ENCODE peak calls at places on chromosomes 4 and X, in ten cellular contexts. N, G, V, E, O, D, S, L, J and M are unnamed samples.

GRCh38 chr4:87679449-87680169 is 29.5 kb downstream of the DMP1 start:
- DNase-seq in N (peak; percentile 73), G (peak; percentile 66), V (peak; percentile 73), E (no peak), O (no peak), D (no peak), S (peak; percentile 71), L (no peak), J (peak; percentile 62), M (peak; percentile 84)

GRCh38 chr4:152605031-152605430 is 69.1 kb upstream of the FBXW7 start:
- DNase-seq in N (no peak), G (no peak), V (no peak), E (no peak), O (no peak), D (no peak), S (no peak), L (no peak), J (peak; percentile 43), M (no peak)

GRCh38 chr4:176475091-176475490 is 155.3 kb downstream of the SPCS3 start:
- DNase-seq in N (no peak), G (no peak), V (no peak), E (no peak), O (no peak), D (no peak), S (no peak), L (no peak), J (no peak), M (no peak)

GRCh38 chrX:2608638-2609430 is 82.3 kb upstream of the CD99 start:
- DNase-seq in N (peak; percentile 94), G (peak; percentile 86), V (peak; percentile 81), E (peak; percentile 86), O (peak; percentile 89), D (peak; percentile 66), S (peak; percentile 95), L (peak; percentile 93), J (peak; percentile 84), M (peak; percentile 88)

GRCh38 chr4:83112239-83112638 is 2.3 kb downstream of the PLAC8 start:
- DNase-seq in N (no peak), G (no peak), V (no peak), E (no peak), O (no peak), D (no peak), S (no peak), L (peak; percentile 80), J (no peak), M (no peak)

GRCh38 chr4:41749650-41750049 is 1.1 kb upstream of the PHOX2B start:
- DNase-seq in N (no peak), G (no peak), V (no peak), E (no peak), O (no peak), D (no peak), S (no peak), L (no peak), J (no peak), M (peak; percentile 45)

GRCh38 chrX:51643377-51643776 is 24.7 kb upstream of the CENPVL3 start:
- DNase-seq in N (no peak), G (no peak), V (no peak), E (no peak), O (no peak), D (no peak), S (no peak), L (no peak), J (no peak), M (no peak)

GRCh38 chrX:145002776-145003175 is 244.5 kb upstream of the SPANXN1 start:
- DNase-seq in N (no peak), G (no peak), V (no peak), E (no peak), O (no peak), D (no peak), S (no peak), L (no peak), J (no peak), M (no peak)

GRCh38 chr4:174716986-174717770 is 111.9 kb downstream of the GLRA3 start:
- DNase-seq in N (no peak), G (no peak), V (no peak), E (no peak), O (no peak), D (no peak), S (no peak), L (no peak), J (no peak), M (no peak)

GRCh38 chrX:48719958-48720357 is 23.4 kb downstream of the SUV39H1 start:
- DNase-seq in N (no peak), G (no peak), V (no peak), E (no peak), O (no peak), D (no peak), S (no peak), L (no peak), J (no peak), M (no peak)

GRCh38 chr4:76550966-76551780 is 116.1 kb downstream of the SHROOM3 start:
- DNase-seq in N (no peak), G (no peak), V (no peak), E (no peak), O (no peak), D (no peak), S (no peak), L (no peak), J (no peak), M (no peak)

GRCh38 chr4:128481752-128482480 is 194.3 kb upstream of the PGRMC2 start:
- DNase-seq in N (no peak), G (no peak), V (no peak), E (no peak), O (no peak), D (peak; percentile 6), S (no peak), L (no peak), J (no peak), M (no peak)

GRCh38 chrX:136528645-136529315 is 3.2 kb upstream of the VGLL1 start:
- DNase-seq in N (peak; percentile 7), G (no peak), V (no peak), E (no peak), O (no peak), D (no peak), S (no peak), L (no peak), J (peak; percentile 45), M (peak; percentile 12)

GRCh38 chr4:140004580-140005314 is 149.2 kb downstream of the MAML3 start:
- DNase-seq in N (peak; percentile 48), G (peak; percentile 55), V (peak; percentile 51), E (peak; percentile 65), O (peak; percentile 49), D (no peak), S (peak; percentile 74), L (no peak), J (peak; percentile 60), M (peak; percentile 92)

GRCh38 chr4:189033801-189034347 is 894.6 kb downstream of the TRIML1 start:
- DNase-seq in N (no peak), G (no peak), V (no peak), E (no peak), O (no peak), D (no peak), S (no peak), L (no peak), J (no peak), M (no peak)

GRCh38 chr4:189035654-189036053 is 896.4 kb downstream of the TRIML1 start:
- DNase-seq in N (no peak), G (no peak), V (no peak), E (no peak), O (no peak), D (no peak), S (no peak), L (no peak), J (no peak), M (no peak)

GRCh38 chr4:189032939-189033338 is 893.7 kb downstream of the TRIML1 start:
- DNase-seq in N (no peak), G (no peak), V (no peak), E (no peak), O (no peak), D (no peak), S (no peak), L (no peak), J (no peak), M (no peak)

GRCh38 chr4:189036906-189037305 is 897.7 kb downstream of the TRIML1 start:
- DNase-seq in N (no peak), G (no peak), V (no peak), E (no peak), O (no peak), D (no peak), S (no peak), L (no peak), J (no peak), M (no peak)

GRCh38 chr4:189035091-189035490 is 895.9 kb downstream of the TRIML1 start:
- DNase-seq in N (no peak), G (no peak), V (no peak), E (no peak), O (no peak), D (no peak), S (no peak), L (no peak), J (no peak), M (no peak)
- H3K4me1 ChIP-seq in N (no peaks in the 10 kb centered on the region), G (no peaks in the 10 kb centered on the region), V (no peaks in the 10 kb centered on the region), E (no peaks in the 10 kb centered on the region), O (no peaks in the 10 kb centered on the region), D (no peaks in the 10 kb centered on the region), S (no peaks in the 10 kb centered on the region), L (no peaks in the 10 kb centered on the region), J (no peaks in the 10 kb centered on the region), M (no peaks in the 10 kb centered on the region)

GRCh38 chr4:1216076-1216614 is 32.8 kb downstream of the CTBP1 start:
- DNase-seq in N (no peak), G (no peak), V (no peak), E (no peak), O (no peak), D (no peak), S (peak; percentile 55), L (no peak), J (no peak), M (no peak)
- H3K4me1 ChIP-seq in N (no peaks in the 10 kb centered on the region), G (no peaks in the 10 kb centered on the region), V (peaks cover 8% of the 10 kb centered on the region), E (peaks cover 22% of the 10 kb centered on the region), O (peaks cover 78% of the 10 kb centered on the region), D (peaks cover 10% of the 10 kb centered on the region), S (peaks cover 3% of the 10 kb centered on the region), L (peaks cover 6% of the 10 kb centered on the region), J (no peaks in the 10 kb centered on the region), M (no peaks in the 10 kb centered on the region)

DNA sequence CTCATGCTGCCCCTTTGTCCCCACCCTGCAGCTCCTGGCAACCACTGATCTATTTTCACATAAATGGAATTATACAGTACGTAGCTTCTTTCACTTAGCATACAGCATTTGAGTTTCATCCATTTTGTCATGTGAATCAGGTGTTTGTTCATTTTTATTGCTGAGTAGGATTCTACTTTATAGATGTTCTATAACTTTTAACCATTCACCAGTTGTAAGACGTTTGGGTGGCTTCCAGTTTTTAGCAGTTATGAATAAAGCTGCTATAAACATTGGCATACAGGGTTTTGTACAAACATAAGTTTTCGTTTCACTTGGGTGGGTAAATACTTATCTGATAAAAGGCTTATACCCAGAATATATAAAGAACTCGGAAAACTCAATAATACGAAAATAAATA is 102.3 kb upstream of the KLHL13 start:
- DNase-seq in N (no peak), G (no peak), V (no peak), E (no peak), O (no peak), D (no peak), S (no peak), L (no peak), J (no peak), M (no peak)
- H3K4me1 ChIP-seq in N (no peaks in the 10 kb centered on the region), G (no peaks in the 10 kb centered on the region), V (no peaks in the 10 kb centered on the region), E (no peaks in the 10 kb centered on the region), O (no peaks in the 10 kb centered on the region), D (no peaks in the 10 kb centered on the region), S (no peaks in the 10 kb centered on the region), L (no peaks in the 10 kb centered on the region), J (no peaks in the 10 kb centered on the region), M (no peaks in the 10 kb centered on the region)

GRCh38 chrX:119646515-119646914 is 40.3 kb upstream of the NKRF start:
- DNase-seq in N (no peak), G (no peak), V (no peak), E (no peak), O (no peak), D (no peak), S (no peak), L (no peak), J (no peak), M (no peak)
- H3K4me1 ChIP-seq in N (no peaks in the 10 kb centered on the region), G (no peaks in the 10 kb centered on the region), V (no peaks in the 10 kb centered on the region), E (no peaks in the 10 kb centered on the region), O (no peaks in the 10 kb centered on the region), D (no peaks in the 10 kb centered on the region), S (no peaks in the 10 kb centered on the region), L (no peaks in the 10 kb centered on the region), J (no peaks in the 10 kb centered on the region), M (no peaks in the 10 kb centered on the region)